ENCODE peak calls at places on chromosomes 13 and 19, in four cellular contexts. K is cardiac muscle cell, C is kidney, H is tibial artery. F is an unnamed sample.
A peak's percentile ranks its signal among the peaks of the same experiment; 100 is the strongest.

GRCh38 chr19:49710372-49710951 is 19.5 kb downstream of the CPT1C start:
- DNase-seq in K (peak; percentile 27), C (no peak), H (no peak), F (no peak)

GRCh38 chr13:88628882-88629281 is 957.7 kb downstream of the SLITRK5 start:
- DNase-seq in C (no peak), K (no peak), H (no peak), F (no peak)

GRCh38 chr13:79492313-79492798 is 11.4 kb downstream of the NDFIP2 start:
- DNase-seq in K (no peak), H (no peak), C (no peak), F (no peak)

GRCh38 chr13:90445179-90445578 is 902.3 kb upstream of the MIR17HG start:
- DNase-seq in C (no peak), K (peak; percentile 95), H (no peak), F (peak; percentile 67)

GRCh38 chr19:54457773-54458647 is 5.6 kb downstream of the LENG9 start:
- DNase-seq in C (peak; percentile 64), H (no peak), K (no peak), F (no peak)

GRCh38 chr19:14381689-14382474 is 638 bp downstream of the ADGRE5 start:
- DNase-seq in H (peak; percentile 76), C (no peak), K (peak; percentile 53), F (peak; percentile 87)

GRCh38 chr13:33767140-33767539 is 50.8 kb upstream of the RFC3 start:
- DNase-seq in H (no peak), K (no peak), C (no peak), F (no peak)

GRCh38 chr19:6271721-6272410 is 7.9 kb downstream of the MLLT1 start:
- DNase-seq in C (peak; percentile 93), K (peak; percentile 91), H (peak; percentile 90), F (no peak)

GRCh38 chr13:110456550-110456949 is 105.0 kb downstream of the RAB20 start:
- DNase-seq in K (no peak), C (peak; percentile 64), H (no peak), F (no peak)

GRCh38 chr13:79659161-79659560 is 178.2 kb downstream of the NDFIP2 start:
- DNase-seq in H (no peak), C (no peak), K (peak; percentile 90), F (no peak)

GRCh38 chr13:40622761-40623160 is 43.7 kb downstream of the FOXO1 start:
- DNase-seq in K (no peak), H (no peak), C (no peak), F (no peak)

GRCh38 chr13:90551253-90551652 is 796.2 kb upstream of the MIR17HG start:
- DNase-seq in K (no peak), C (no peak), H (no peak), F (no peak)

GRCh38 chr19:37077615-37077928 is 661 bp upstream of the ZNF420 start:
- DNase-seq in K (no peak), H (no peak), C (no peak), F (no peak)

GRCh38 chr13:59641261-59641660 is 522.5 kb downstream of the DIAPH3 start:
- DNase-seq in C (no peak), H (no peak), K (no peak), F (no peak)

GRCh38 chr13:35469781-35470380 is 6.6 kb downstream of the MAB21L1 start:
- DNase-seq in H (no peak), C (no peak), K (no peak), F (no peak)

GRCh38 chr19:18156841-18157464 is 4.0 kb downstream of the PIK3R2 start:
- DNase-seq in H (peak; percentile 90), K (peak; percentile 96), C (peak; percentile 96), F (no peak)

GRCh38 chr13:93727301-93728141 is 500.9 kb downstream of the GPC6 start:
- DNase-seq in K (no peak), C (no peak), H (no peak), F (no peak)

GRCh38 chr13:109357751-109358150 is 428.6 kb downstream of the IRS2 start:
- DNase-seq in H (no peak), K (no peak), C (no peak), F (no peak)

GRCh38 chr13:30745917-30746686 is 10.8 kb downstream of the ALOX5AP start:
- DNase-seq in C (no peak), H (no peak), K (peak; percentile 51), F (no peak)

GRCh38 chr19:35484637-35485036 is 5.6 kb downstream of the KRTDAP start:
- DNase-seq in K (no peak), H (no peak), C (no peak), F (no peak)

GRCh38 chr13:72314210-72314609 is 413.2 kb downstream of the MZT1 start:
- DNase-seq in H (no peak), C (no peak), K (no peak), F (no peak)

GRCh38 chr13:36131215-36131930 is at the start of gene DCLK1:
- DNase-seq in C (peak; percentile 80), K (peak; percentile 65), H (peak; percentile 80), F (no peak)

GRCh38 chr13:44801990-44802389 is 187.3 kb downstream of the NUFIP1 start:
- DNase-seq in H (no peak), C (no peak), K (peak; percentile 84), F (no peak)

GRCh38 chr19:30529876-30530275 is 157.7 kb downstream of the ZNF536 start:
- DNase-seq in K (no peak), C (no peak), H (no peak), F (no peak)

GRCh38 chr13:92187378-92187989 is 789.1 kb downstream of the GPC5 start:
- DNase-seq in H (no peak), C (no peak), K (peak; percentile 79), F (no peak)

GRCh38 chr19:34236035-34236793 is 18.1 kb upstream of the GARRE1 start:
- DNase-seq in C (no peak), H (no peak), K (peak; percentile 61), F (no peak)

GRCh38 chr13:39451860-39452301 is 151.1 kb downstream of the LHFPL6 start:
- DNase-seq in K (peak; percentile 90), C (no peak), H (peak; percentile 60), F (no peak)

GRCh38 chr13:106318941-106319411 is 216.5 kb downstream of the EFNB2 start:
- DNase-seq in H (no peak), K (peak; percentile 95), C (no peak), F (no peak)

GRCh38 chr19:38839816-38840582 is 8.4 kb upstream of the ECH1 start:
- DNase-seq in C (no peak), K (no peak), H (no peak), F (no peak)

GRCh38 chr13:95447766-95448165 is 104.8 kb upstream of the CLDN10 start:
- DNase-seq in H (no peak), K (no peak), C (no peak), F (no peak)

GRCh38 chr19:38676023-38676877 is 28.8 kb downstream of the ACTN4 start:
- DNase-seq in C (peak; percentile 69), K (peak; percentile 77), H (no peak), F (no peak)

GRCh38 chr13:32629866-32630265 is 43.6 kb downstream of the PDS5B start:
- DNase-seq in C (no peak), H (no peak), K (no peak), F (no peak)

GRCh38 chr19:35309481-35310279 is 17.7 kb downstream of the MAG start:
- DNase-seq in H (no peak), K (peak; percentile 95), C (peak; percentile 85), F (no peak)

GRCh38 chr19:5269279-5269678 is 71.3 kb downstream of the PTPRS start:
- DNase-seq in K (no peak), H (no peak), C (no peak), F (no peak)
- H3K36me3 ChIP-seq in K (peaks cover 29% of the 10 kb centered on the region), H (peaks cover 16% of the 10 kb centered on the region), C (peaks cover 20% of the 10 kb centered on the region), F (peaks cover 29% of the 10 kb centered on the region)

DNA sequence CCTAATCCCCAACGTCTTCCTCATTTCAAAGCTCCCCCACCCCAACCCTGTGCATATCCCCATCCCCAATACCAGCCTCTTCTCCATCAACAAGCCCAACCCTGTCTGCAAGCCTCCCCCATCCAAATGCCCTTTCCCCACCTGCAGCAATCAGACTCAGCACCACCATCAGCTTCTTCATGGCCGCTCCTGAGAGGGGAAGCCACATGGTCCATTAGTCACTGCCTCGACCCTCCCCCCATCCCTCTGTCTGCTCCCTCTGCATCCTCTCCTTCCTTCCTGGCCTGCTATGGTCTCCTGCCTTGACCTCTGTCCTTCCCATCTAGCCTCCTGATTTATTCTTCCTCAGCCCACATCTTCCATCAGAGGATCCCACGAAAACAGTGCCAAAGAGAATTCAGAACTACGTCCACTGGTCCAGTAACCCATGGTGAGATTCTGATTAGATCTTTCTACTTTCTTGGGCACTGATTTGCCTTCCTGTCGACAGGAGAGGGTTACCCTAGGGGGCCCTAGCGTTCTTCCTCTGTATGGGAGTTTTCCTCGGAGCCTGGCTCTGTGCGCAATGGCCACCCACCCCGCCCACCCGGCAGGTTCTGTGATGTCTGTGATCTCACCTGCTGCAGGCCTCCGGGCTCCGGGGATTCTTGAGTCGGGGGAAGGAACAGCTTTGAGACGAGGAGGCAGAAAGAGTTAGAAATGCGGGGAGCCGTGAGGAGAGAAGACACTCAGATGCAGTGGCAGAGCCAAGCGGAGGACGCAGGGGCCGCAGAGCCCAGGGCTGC is 1.3 kb downstream of the KLK6 start:
- DNase-seq in H (no peak), K (no peak), C (no peak), F (no peak)
- H3K4me1 ChIP-seq in H (no peaks in the 10 kb centered on the region), K (no peaks in the 10 kb centered on the region), C (no peaks in the 10 kb centered on the region), F (no peaks in the 10 kb centered on the region)

GRCh38 chr13:46388846-46389245 is 1.8 kb upstream of the RUBCNL start:
- DNase-seq in K (no peak), H (no peak), C (no peak), F (no peak)
- H3K4me3 ChIP-seq in K (no peak overlapping the region), H (no peak overlapping the region), C (no peak overlapping the region), F (no peak overlapping the region)

DNA sequence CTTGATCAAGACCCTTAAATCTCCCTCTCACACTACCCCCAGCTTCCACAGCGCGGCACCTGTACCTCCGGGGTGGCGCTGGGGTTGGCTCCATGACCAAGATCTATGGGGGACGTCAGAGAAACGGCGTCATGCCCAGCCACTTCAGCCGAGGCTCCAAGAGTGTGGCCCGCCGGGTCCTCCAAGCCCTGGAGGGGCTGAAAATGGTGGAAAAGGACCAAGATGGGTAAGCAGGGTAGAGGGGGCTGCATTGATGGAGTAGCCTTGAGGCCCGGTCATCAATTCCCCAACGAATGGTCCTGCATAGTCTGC is 8.1 kb upstream of the CD79A start:
- DNase-seq in C (peak; percentile 53), K (no peak), H (no peak), F (no peak)
- H3K36me3 ChIP-seq in C (peaks cover 48% of the 10 kb centered on the region), K (peaks cover 46% of the 10 kb centered on the region), H (peaks cover 52% of the 10 kb centered on the region), F (peaks cover 75% of the 10 kb centered on the region)

DNA sequence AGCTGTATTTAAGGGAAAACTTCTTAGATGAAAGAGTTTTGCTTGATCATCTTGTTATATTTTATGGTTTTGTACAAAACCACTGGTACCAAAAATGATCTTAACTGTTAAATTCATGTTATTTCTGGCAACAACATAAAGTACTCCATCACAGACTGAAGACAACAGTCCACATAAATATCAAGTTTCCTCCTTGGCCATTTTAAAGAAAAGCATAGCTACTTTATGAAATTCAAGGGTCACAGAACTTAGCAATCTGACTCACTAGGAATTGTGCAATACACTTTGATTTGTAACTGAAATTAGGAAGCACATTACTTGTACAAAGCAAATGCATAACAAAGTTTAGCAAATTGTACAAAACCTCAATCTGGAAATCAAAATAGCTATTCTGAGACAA is 66.2 kb downstream of the TBC1D4 start:
- DNase-seq in H (no peak), K (peak; percentile 83), C (no peak), F (no peak)
- H3K4me1 ChIP-seq in H (peaks cover 25% of the 10 kb centered on the region), K (peaks cover 52% of the 10 kb centered on the region), C (peaks cover 10% of the 10 kb centered on the region), F (peaks cover 7% of the 10 kb centered on the region)

F was measured in ascending aorta.